ENCODE peak calls at places on chromosome 10, in six cellular contexts. Q is transverse colon, O is Peyer's patch, M is esophagus muscularis mucosa, N is adrenal gland, L is IMR-90. D is an unnamed sample.

GRCh38 chr10:13795653-13796555 is 209.1 kb downstream of the PRPF18 start:
- DNase-seq in N (no peak), O (no peak), M (no peak), L (no peak), Q (no peak), D (no peak)

GRCh38 chr10:105952153-105952552 is 1212.4 kb downstream of the SORCS1 start:
- DNase-seq in N (no peak), M (no peak), Q (no peak), O (no peak), L (peak; percentile 27), D (peak; percentile 3)

GRCh38 chr10:42971251-42971599 is 105.6 kb upstream of the RET start:
- DNase-seq in L (no peak), N (no peak), Q (no peak), O (no peak), M (peak; percentile 85), D (no peak)

GRCh38 chr10:91198781-91199180 is 21.7 kb upstream of the PCGF5 start:
- DNase-seq in O (no peak), L (peak; percentile 85), N (no peak), Q (no peak), M (no peak), D (no peak)

GRCh38 chr10:78318305-78318704 is 284.6 kb downstream of the RPS24 start:
- DNase-seq in O (peak; percentile 22), L (no peak), Q (no peak), M (peak; percentile 45), N (no peak), D (no peak)

GRCh38 chr10:3805791-3806381 is 20.9 kb upstream of the KLF6 start:
- DNase-seq in Q (peak; percentile 61), M (peak; percentile 91), L (peak; percentile 77), N (no peak), O (peak; percentile 84), D (no peak)

GRCh38 chr10:83934062-83934461 is 205.2 kb upstream of the GHITM start:
- DNase-seq in O (no peak), Q (no peak), L (no peak), N (no peak), M (no peak), D (no peak)

GRCh38 chr10:123326674-123327073 is 172.5 kb downstream of the BUB3 start:
- DNase-seq in L (no peak), N (no peak), O (no peak), M (no peak), Q (no peak), D (no peak)

GRCh38 chr10:36489928-36490279 is 635.5 kb upstream of the ANKRD30A start:
- DNase-seq in Q (no peak), M (no peak), L (peak; percentile 86), N (no peak), O (no peak), D (no peak)

GRCh38 chr10:73648252-73648651 is 7.0 kb upstream of the MYOZ1 start:
- DNase-seq in Q (no peak), N (no peak), M (no peak), L (no peak), O (peak; percentile 44), D (no peak)

GRCh38 chr10:76115471-76116155 is 684.2 kb downstream of the LRMDA start:
- DNase-seq in M (no peak), O (no peak), N (no peak), L (no peak), Q (no peak), D (no peak)

GRCh38 chr10:110357252-110357780 is 52.6 kb upstream of the SMNDC1 start:
- DNase-seq in M (no peak), L (peak; percentile 99), O (peak; percentile 68), N (no peak), Q (peak; percentile 45), D (peak; percentile 56)
- TF ChIP-seq POLR2A in M (no peak), L (peak; percentile 72), O (no peak), N (no peak), Q (peak; percentile 10), D (peak; percentile 65)

GRCh38 chr10:119872610-119872859 is at the start of gene MCMBP:
- DNase-seq in M (no peak), N (no peak), Q (no peak), O (no peak), L (no peak), D (no peak)
- TF ChIP-seq POLR2A in M (no peak), N (peak; percentile 68), Q (no peak), O (peak; percentile 56), L (no peak), D (peak; percentile 79)

GRCh38 chr10:15315286-15315685 is 55.8 kb downstream of the FAM171A1 start:
- DNase-seq in L (no peak), N (no peak), Q (no peak), M (no peak), O (no peak), D (no peak)

GRCh38 chr10:15311885-15312280 is 59.2 kb downstream of the FAM171A1 start:
- DNase-seq in N (no peak), O (no peak), L (no peak), Q (no peak), M (no peak), D (no peak)

GRCh38 chr10:15313034-15313433 is 58.1 kb downstream of the FAM171A1 start:
- DNase-seq in M (no peak), Q (no peak), N (no peak), L (no peak), O (no peak), D (no peak)

GRCh38 chr10:15314482-15315070 is 56.5 kb downstream of the FAM171A1 start:
- DNase-seq in Q (no peak), M (no peak), O (no peak), N (no peak), L (no peak), D (no peak)

DNA sequence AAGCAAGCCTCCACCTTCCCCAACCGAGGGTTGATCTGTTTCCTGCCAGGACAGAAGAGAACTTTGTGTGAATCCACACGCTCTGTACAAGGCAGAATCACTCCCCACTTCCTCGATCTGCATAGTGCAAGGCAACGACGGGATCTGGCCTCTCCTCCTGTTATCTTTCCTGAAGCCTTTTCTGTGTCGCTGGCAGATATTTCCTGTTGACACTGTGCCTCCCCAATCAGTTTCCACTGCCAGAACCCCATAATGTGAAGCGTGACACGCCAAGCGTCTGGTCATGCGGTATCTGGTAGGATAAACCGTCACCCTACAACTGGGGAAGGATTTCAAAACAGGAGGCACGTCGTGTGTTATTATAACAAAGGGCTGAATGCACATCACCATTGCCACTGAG is 57.2 kb downstream of the FAM171A1 start:
- DNase-seq in M (no peak), O (no peak), L (no peak), Q (no peak), N (peak; percentile 57), D (no peak)
- TF ChIP-seq POLR2A in M (no peak), O (no peak), L (no peak), Q (no peak), N (no peak), D (no peak)

GRCh38 chr10:95697429-95697828 is 3.7 kb upstream of the TCTN3 start:
- DNase-seq in L (no peak), Q (no peak), M (no peak), N (no peak), O (peak; percentile 65), D (no peak)

GRCh38 chr10:95698415-95698814 is 4.7 kb upstream of the TCTN3 start:
- DNase-seq in Q (no peak), N (no peak), O (no peak), L (no peak), M (no peak), D (no peak)

GRCh38 chr10:95694665-95695064 is 938 bp upstream of the TCTN3 start:
- DNase-seq in O (no peak), N (no peak), L (no peak), M (no peak), Q (no peak), D (no peak)

GRCh38 chr10:95693331-95693667 is 428 bp downstream of the TCTN3 start:
- DNase-seq in O (no peak), N (no peak), Q (no peak), L (peak; percentile 2), M (no peak), D (no peak)

DNA sequence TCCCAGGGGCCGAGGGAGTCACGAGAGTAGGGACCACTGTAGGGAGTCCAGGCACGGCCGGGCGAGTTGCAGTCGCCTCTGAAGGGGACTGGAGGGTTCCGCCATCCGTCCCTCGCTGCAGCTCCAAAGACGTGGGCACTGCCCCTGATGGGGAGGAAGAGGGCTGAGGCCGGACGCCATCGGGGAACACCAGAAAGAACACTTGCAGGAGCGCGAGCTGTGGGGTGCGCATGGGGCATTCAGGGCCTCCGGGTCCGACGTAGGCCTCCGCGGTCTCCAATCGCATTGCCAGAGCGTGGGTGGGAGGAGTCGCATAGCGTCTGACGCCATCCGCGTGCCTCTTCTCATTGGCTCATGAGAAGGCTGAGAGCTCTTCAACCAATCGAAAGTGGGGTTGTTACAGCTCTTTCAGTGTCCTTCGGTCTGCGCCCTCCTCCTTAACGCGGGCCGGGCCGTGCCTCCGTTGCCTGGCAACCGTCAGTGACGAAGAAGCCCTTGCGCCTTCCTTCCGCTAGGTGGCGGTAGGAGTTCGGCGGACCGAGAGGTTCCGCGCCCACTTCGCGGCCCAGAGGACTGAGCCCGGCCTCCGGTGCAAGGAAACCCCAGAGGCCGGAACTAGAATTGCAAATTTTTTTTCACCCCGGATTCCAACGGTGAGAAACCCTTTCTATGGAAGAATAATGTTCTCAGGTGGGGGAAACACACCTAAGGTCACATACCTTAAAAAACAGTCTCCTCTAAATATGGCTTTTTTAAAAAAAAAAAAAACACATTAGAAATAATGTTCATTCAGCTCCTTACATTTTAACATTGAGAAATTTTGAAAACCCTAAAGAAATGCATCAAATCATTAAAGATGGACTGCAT is at the start of gene TCTN3:
- DNase-seq in M (peak; percentile 99), L (peak; percentile 100), Q (peak; percentile 97), N (peak; percentile 99), O (peak; percentile 98), D (peak; percentile 89)
- TF ChIP-seq POLR2A in M (no peak), L (peak; percentile 72), Q (peak; percentile 85), N (peak; percentile 85), O (peak; percentile 45), D (peak; percentile 84)

GRCh38 chr10:124676416-124677062 is 67.6 kb downstream of the FAM53B start:
- DNase-seq in Q (no peak), M (no peak), L (no peak), O (no peak), N (no peak), D (no peak)
- TF ChIP-seq POLR2A in Q (no peak), M (no peak), L (no peak), O (no peak), N (no peak), D (no peak)

GRCh38 chr10:124792998-124793352 is 1.3 kb upstream of the EEF1AKMT2 start:
- DNase-seq in O (no peak), L (no peak), M (no peak), N (no peak), Q (no peak), D (no peak)

GRCh38 chr10:124791378-124792348 is at the start of gene EEF1AKMT2:
- DNase-seq in Q (peak; percentile 84), N (peak; percentile 84), L (peak; percentile 82), M (peak; percentile 93), O (peak; percentile 89), D (peak; percentile 89)
- TF ChIP-seq POLR2A in Q (peak; percentile 83), N (peak; percentile 80), L (peak; percentile 82), M (peak; percentile 25), O (peak; percentile 81), D (peak; percentile 95)